ENCODE peak calls at places on chromosome 10, in ten cellular contexts. One of them, this sample, is unnamed.

GRCh38 chr10:13386021-13386420 is 37.9 kb upstream of the SEPHS1 start:
- DNase-seq in HFF-Myc: no peak
- DNase-seq in fibroblast of pulmonary artery: no peak
- DNase-seq in SK-N-SH: no peak
- DNase-seq in AG04449: no peak
- DNase-seq in CD14-positive monocyte: no peak
- DNase-seq in activated B cell treated with CpG ODN at 0.5 μM for 24 hours: no peak
- DNase-seq in cardiac muscle cell: no peak
- DNase-seq in endothelial cell: no peak
- DNase-seq in gastrocnemius medialis: no peak
- DNase-seq in this sample: no peak

GRCh38 chr10:20767028-20767427 is 130.1 kb downstream of the NEBL start:
- DNase-seq in HFF-Myc: no peak
- DNase-seq in fibroblast of pulmonary artery: peak
- DNase-seq in SK-N-SH: no peak
- DNase-seq in AG04449: no peak
- DNase-seq in CD14-positive monocyte: no peak
- DNase-seq in activated B cell treated with CpG ODN at 0.5 μM for 24 hours: no peak
- DNase-seq in cardiac muscle cell: peak
- DNase-seq in endothelial cell: no peak
- DNase-seq in gastrocnemius medialis: peak
- DNase-seq in this sample: no peak

GRCh38 chr10:29120216-29120615 is 168.7 kb upstream of the LYZL1 start:
- DNase-seq in HFF-Myc: no peak
- DNase-seq in fibroblast of pulmonary artery: peak
- DNase-seq in SK-N-SH: no peak
- DNase-seq in AG04449: no peak
- DNase-seq in CD14-positive monocyte: no peak
- DNase-seq in activated B cell treated with CpG ODN at 0.5 μM for 24 hours: no peak
- DNase-seq in cardiac muscle cell: peak
- DNase-seq in endothelial cell: no peak
- DNase-seq in gastrocnemius medialis: no peak
- DNase-seq in this sample: no peak

GRCh38 chr10:14086596-14086995 is 244.1 kb downstream of the FRMD4A start:
- DNase-seq in HFF-Myc: no peak
- DNase-seq in fibroblast of pulmonary artery: no peak
- DNase-seq in SK-N-SH: no peak
- DNase-seq in AG04449: no peak
- DNase-seq in CD14-positive monocyte: no peak
- DNase-seq in activated B cell treated with CpG ODN at 0.5 μM for 24 hours: no peak
- DNase-seq in cardiac muscle cell: no peak
- DNase-seq in endothelial cell: no peak
- DNase-seq in gastrocnemius medialis: no peak
- DNase-seq in this sample: no peak

GRCh38 chr10:109306698-109307097 is 616.6 kb downstream of the XPNPEP1 start:
- DNase-seq in HFF-Myc: no peak
- DNase-seq in fibroblast of pulmonary artery: no peak
- DNase-seq in SK-N-SH: no peak
- DNase-seq in AG04449: no peak
- DNase-seq in CD14-positive monocyte: no peak
- DNase-seq in activated B cell treated with CpG ODN at 0.5 μM for 24 hours: no peak
- DNase-seq in cardiac muscle cell: no peak
- DNase-seq in endothelial cell: no peak
- DNase-seq in gastrocnemius medialis: no peak
- DNase-seq in this sample: no peak

GRCh38 chr10:87860156-87860795 is 3.1 kb downstream of the KLLN start:
- DNase-seq in HFF-Myc: peak
- DNase-seq in fibroblast of pulmonary artery: peak
- DNase-seq in SK-N-SH: peak
- DNase-seq in AG04449: no peak
- DNase-seq in CD14-positive monocyte: no peak
- DNase-seq in activated B cell treated with CpG ODN at 0.5 μM for 24 hours: no peak
- DNase-seq in cardiac muscle cell: peak
- DNase-seq in endothelial cell: no peak
- DNase-seq in gastrocnemius medialis: peak
- DNase-seq in this sample: peak

GRCh38 chr10:75187961-75188426 is 22.6 kb upstream of the VDAC2 start:
- DNase-seq in HFF-Myc: peak
- DNase-seq in fibroblast of pulmonary artery: peak
- DNase-seq in SK-N-SH: peak
- DNase-seq in AG04449: no peak
- DNase-seq in CD14-positive monocyte: peak
- DNase-seq in activated B cell treated with CpG ODN at 0.5 μM for 24 hours: no peak
- DNase-seq in cardiac muscle cell: peak
- DNase-seq in endothelial cell: peak
- DNase-seq in gastrocnemius medialis: peak
- DNase-seq in this sample: peak

GRCh38 chr10:97648557-97649404 is 8.3 kb downstream of the PI4K2A start:
- DNase-seq in HFF-Myc: peak
- DNase-seq in fibroblast of pulmonary artery: peak
- DNase-seq in SK-N-SH: no peak
- DNase-seq in AG04449: peak
- DNase-seq in CD14-positive monocyte: peak
- DNase-seq in activated B cell treated with CpG ODN at 0.5 μM for 24 hours: no peak
- DNase-seq in cardiac muscle cell: peak
- DNase-seq in endothelial cell: no peak
- DNase-seq in gastrocnemius medialis: peak
- DNase-seq in this sample: peak

GRCh38 chr10:77383861-77384553 is 253.6 kb downstream of the KCNMA1 start:
- DNase-seq in HFF-Myc: no peak
- DNase-seq in fibroblast of pulmonary artery: no peak
- DNase-seq in SK-N-SH: no peak
- DNase-seq in AG04449: no peak
- DNase-seq in CD14-positive monocyte: no peak
- DNase-seq in activated B cell treated with CpG ODN at 0.5 μM for 24 hours: no peak
- DNase-seq in cardiac muscle cell: no peak
- DNase-seq in endothelial cell: no peak
- DNase-seq in gastrocnemius medialis: no peak
- DNase-seq in this sample: no peak

GRCh38 chr10:52771534-52772455 is 789 bp downstream of the MBL2 start:
- DNase-seq in HFF-Myc: no peak
- DNase-seq in fibroblast of pulmonary artery: no peak
- DNase-seq in SK-N-SH: no peak
- DNase-seq in AG04449: no peak
- DNase-seq in CD14-positive monocyte: no peak
- DNase-seq in activated B cell treated with CpG ODN at 0.5 μM for 24 hours: no peak
- DNase-seq in cardiac muscle cell: peak
- DNase-seq in endothelial cell: no peak
- DNase-seq in gastrocnemius medialis: no peak
- DNase-seq in this sample: no peak

GRCh38 chr10:89301721-89302445 is at the start of gene IFIT2:
- DNase-seq in HFF-Myc: no peak
- DNase-seq in fibroblast of pulmonary artery: peak
- DNase-seq in SK-N-SH: no peak
- DNase-seq in AG04449: no peak
- DNase-seq in CD14-positive monocyte: no peak
- DNase-seq in activated B cell treated with CpG ODN at 0.5 μM for 24 hours: no peak
- DNase-seq in cardiac muscle cell: peak
- DNase-seq in endothelial cell: no peak
- DNase-seq in gastrocnemius medialis: peak
- DNase-seq in this sample: peak

GRCh38 chr10:92241158-92241500 is 49.7 kb downstream of the CPEB3 start:
- DNase-seq in HFF-Myc: no peak
- DNase-seq in fibroblast of pulmonary artery: no peak
- DNase-seq in SK-N-SH: peak
- DNase-seq in AG04449: no peak
- DNase-seq in CD14-positive monocyte: no peak
- DNase-seq in activated B cell treated with CpG ODN at 0.5 μM for 24 hours: no peak
- DNase-seq in cardiac muscle cell: peak
- DNase-seq in endothelial cell: peak
- DNase-seq in gastrocnemius medialis: peak
- DNase-seq in this sample: peak

GRCh38 chr10:115898242-115898641 is 374.8 kb downstream of the GFRA1 start:
- DNase-seq in HFF-Myc: no peak
- DNase-seq in fibroblast of pulmonary artery: no peak
- DNase-seq in SK-N-SH: no peak
- DNase-seq in AG04449: no peak
- DNase-seq in CD14-positive monocyte: no peak
- DNase-seq in activated B cell treated with CpG ODN at 0.5 μM for 24 hours: no peak
- DNase-seq in cardiac muscle cell: no peak
- DNase-seq in endothelial cell: no peak
- DNase-seq in gastrocnemius medialis: no peak
- DNase-seq in this sample: no peak
- TF ChIP-seq CTCF in HFF-Myc: no peak
- TF ChIP-seq CTCF in fibroblast of pulmonary artery: no peak
- TF ChIP-seq CTCF in SK-N-SH: no peak
- TF ChIP-seq CTCF in AG04449: no peak
- TF ChIP-seq CTCF in CD14-positive monocyte: no peak
- TF ChIP-seq CTCF in activated B cell treated with CpG ODN at 0.5 μM for 24 hours: no peak
- TF ChIP-seq CTCF in cardiac muscle cell: no peak
- TF ChIP-seq CTCF in endothelial cell: no peak
- TF ChIP-seq CTCF in gastrocnemius medialis: no peak
- TF ChIP-seq CTCF in this sample: no peak

GRCh38 chr10:69363666-69364065 is 53.1 kb downstream of the TACR2 start:
- DNase-seq in HFF-Myc: no peak
- DNase-seq in fibroblast of pulmonary artery: no peak
- DNase-seq in SK-N-SH: no peak
- DNase-seq in AG04449: no peak
- DNase-seq in CD14-positive monocyte: no peak
- DNase-seq in activated B cell treated with CpG ODN at 0.5 μM for 24 hours: no peak
- DNase-seq in cardiac muscle cell: no peak
- DNase-seq in endothelial cell: no peak
- DNase-seq in gastrocnemius medialis: no peak
- DNase-seq in this sample: no peak

GRCh38 chr10:69367469-69367868 is 49.2 kb downstream of the TACR2 start:
- DNase-seq in HFF-Myc: no peak
- DNase-seq in fibroblast of pulmonary artery: no peak
- DNase-seq in SK-N-SH: no peak
- DNase-seq in AG04449: no peak
- DNase-seq in CD14-positive monocyte: no peak
- DNase-seq in activated B cell treated with CpG ODN at 0.5 μM for 24 hours: no peak
- DNase-seq in cardiac muscle cell: no peak
- DNase-seq in endothelial cell: no peak
- DNase-seq in gastrocnemius medialis: no peak
- DNase-seq in this sample: no peak

GRCh38 chr10:69362471-69362954 is 54.2 kb downstream of the TACR2 start:
- DNase-seq in HFF-Myc: no peak
- DNase-seq in fibroblast of pulmonary artery: peak
- DNase-seq in SK-N-SH: peak
- DNase-seq in AG04449: no peak
- DNase-seq in CD14-positive monocyte: no peak
- DNase-seq in activated B cell treated with CpG ODN at 0.5 μM for 24 hours: no peak
- DNase-seq in cardiac muscle cell: peak
- DNase-seq in endothelial cell: no peak
- DNase-seq in gastrocnemius medialis: peak
- DNase-seq in this sample: no peak

GRCh38 chr10:69361303-69361614 is 55.5 kb downstream of the TACR2 start:
- DNase-seq in HFF-Myc: no peak
- DNase-seq in fibroblast of pulmonary artery: no peak
- DNase-seq in SK-N-SH: no peak
- DNase-seq in AG04449: no peak
- DNase-seq in CD14-positive monocyte: no peak
- DNase-seq in activated B cell treated with CpG ODN at 0.5 μM for 24 hours: no peak
- DNase-seq in cardiac muscle cell: no peak
- DNase-seq in endothelial cell: no peak
- DNase-seq in gastrocnemius medialis: peak
- DNase-seq in this sample: no peak

GRCh38 chr10:69364232-69364631 is 52.5 kb downstream of the TACR2 start:
- DNase-seq in HFF-Myc: no peak
- DNase-seq in fibroblast of pulmonary artery: no peak
- DNase-seq in SK-N-SH: no peak
- DNase-seq in AG04449: no peak
- DNase-seq in CD14-positive monocyte: no peak
- DNase-seq in activated B cell treated with CpG ODN at 0.5 μM for 24 hours: no peak
- DNase-seq in cardiac muscle cell: no peak
- DNase-seq in endothelial cell: no peak
- DNase-seq in gastrocnemius medialis: no peak
- DNase-seq in this sample: no peak
- TF ChIP-seq CTCF in HFF-Myc: no peak
- TF ChIP-seq CTCF in fibroblast of pulmonary artery: no peak
- TF ChIP-seq CTCF in SK-N-SH: no peak
- TF ChIP-seq CTCF in AG04449: no peak
- TF ChIP-seq CTCF in CD14-positive monocyte: no peak
- TF ChIP-seq CTCF in activated B cell treated with CpG ODN at 0.5 μM for 24 hours: no peak
- TF ChIP-seq CTCF in cardiac muscle cell: no peak
- TF ChIP-seq CTCF in endothelial cell: no peak
- TF ChIP-seq CTCF in gastrocnemius medialis: peak
- TF ChIP-seq CTCF in this sample: no peak

DNA sequence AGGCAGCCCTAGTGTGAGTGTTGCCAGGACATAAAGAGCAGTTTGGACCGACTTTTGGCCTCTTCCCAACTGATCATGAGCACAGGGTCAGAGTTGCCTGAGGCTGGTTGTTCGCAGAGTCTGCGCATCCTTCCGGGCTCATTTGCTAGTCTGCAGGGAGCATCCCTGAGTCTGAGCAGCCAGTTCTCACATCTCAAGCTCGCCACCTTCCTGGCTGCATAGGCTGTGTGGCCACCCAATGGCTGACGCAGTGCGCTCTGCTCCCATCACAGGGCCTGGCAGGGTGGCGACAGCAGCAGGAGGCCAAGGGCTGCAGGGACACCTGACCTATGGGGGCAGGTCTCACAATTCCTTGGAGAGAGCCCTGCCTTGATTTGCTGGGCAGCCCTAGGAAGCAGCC is 5.0 kb downstream of the GAD2 start:
- DNase-seq in HFF-Myc: no peak
- DNase-seq in fibroblast of pulmonary artery: no peak
- DNase-seq in SK-N-SH: peak
- DNase-seq in AG04449: no peak
- DNase-seq in CD14-positive monocyte: no peak
- DNase-seq in activated B cell treated with CpG ODN at 0.5 μM for 24 hours: no peak
- DNase-seq in cardiac muscle cell: no peak
- DNase-seq in endothelial cell: no peak
- DNase-seq in gastrocnemius medialis: no peak
- DNase-seq in this sample: no peak
- TF ChIP-seq CTCF in HFF-Myc: no peak
- TF ChIP-seq CTCF in fibroblast of pulmonary artery: no peak
- TF ChIP-seq CTCF in SK-N-SH: no peak
- TF ChIP-seq CTCF in AG04449: no peak
- TF ChIP-seq CTCF in CD14-positive monocyte: no peak
- TF ChIP-seq CTCF in activated B cell treated with CpG ODN at 0.5 μM for 24 hours: no peak
- TF ChIP-seq CTCF in cardiac muscle cell: no peak
- TF ChIP-seq CTCF in endothelial cell: no peak
- TF ChIP-seq CTCF in gastrocnemius medialis: no peak
- TF ChIP-seq CTCF in this sample: no peak

GRCh38 chr10:3691482-3691881 is 93.5 kb downstream of the KLF6 start:
- DNase-seq in HFF-Myc: no peak
- DNase-seq in fibroblast of pulmonary artery: no peak
- DNase-seq in SK-N-SH: no peak
- DNase-seq in AG04449: no peak
- DNase-seq in CD14-positive monocyte: no peak
- DNase-seq in activated B cell treated with CpG ODN at 0.5 μM for 24 hours: no peak
- DNase-seq in cardiac muscle cell: peak
- DNase-seq in endothelial cell: no peak
- DNase-seq in gastrocnemius medialis: peak
- DNase-seq in this sample: no peak
- TF ChIP-seq CTCF in HFF-Myc: no peak
- TF ChIP-seq CTCF in fibroblast of pulmonary artery: no peak
- TF ChIP-seq CTCF in SK-N-SH: no peak
- TF ChIP-seq CTCF in AG04449: no peak
- TF ChIP-seq CTCF in CD14-positive monocyte: no peak
- TF ChIP-seq CTCF in activated B cell treated with CpG ODN at 0.5 μM for 24 hours: no peak
- TF ChIP-seq CTCF in cardiac muscle cell: no peak
- TF ChIP-seq CTCF in endothelial cell: no peak
- TF ChIP-seq CTCF in gastrocnemius medialis: no peak
- TF ChIP-seq CTCF in this sample: no peak